ENCODE peak calls at places on chromosomes 6 and 20, in six cellular contexts. One of them, this sample, is unnamed.

GRCh38 chr6:25465931-25466330 is 186.1 kb upstream of the SCGN start:
- DNase-seq in stimulated activated CD8-positive, alpha-beta memory T cell treated with anti-CD3 and anti-CD28 coated beads, Interleukin-12 subunit alpha, Interleukin-12 subunit beta, amount 100 ng/mL, for 4 hours: no peak
- DNase-seq in omental fat pad: no peak
- DNase-seq in SHP77: no peak
- DNase-seq in T-helper 2 cell treated with Interferon-gamma antibody and Interleukin-4, amounts not matched to agents 5 μg/mL and 100 μg/mL, for 36 hours: no peak
- DNase-seq in Daoy: no peak
- DNase-seq in this sample: no peak

GRCh38 chr6:156242206-156242605 is 535.0 kb upstream of the ARID1B start:
- DNase-seq in SHP77: no peak
- DNase-seq in T-helper 2 cell treated with Interferon-gamma antibody and Interleukin-4, amounts not matched to agents 5 μg/mL and 100 μg/mL, for 36 hours: no peak
- DNase-seq in stimulated activated CD8-positive, alpha-beta memory T cell treated with anti-CD3 and anti-CD28 coated beads, Interleukin-12 subunit alpha, Interleukin-12 subunit beta, amount 100 ng/mL, for 4 hours: no peak
- DNase-seq in omental fat pad: no peak
- DNase-seq in Daoy: no peak
- DNase-seq in this sample: no peak

GRCh38 chr6:150881911-150882481 is 16.5 kb downstream of the MTHFD1L start:
- DNase-seq in stimulated activated CD8-positive, alpha-beta memory T cell treated with anti-CD3 and anti-CD28 coated beads, Interleukin-12 subunit alpha, Interleukin-12 subunit beta, amount 100 ng/mL, for 4 hours: no peak
- DNase-seq in omental fat pad: no peak
- DNase-seq in T-helper 2 cell treated with Interferon-gamma antibody and Interleukin-4, amounts not matched to agents 5 μg/mL and 100 μg/mL, for 36 hours: no peak
- DNase-seq in SHP77: no peak
- DNase-seq in Daoy: peak
- DNase-seq in this sample: peak

GRCh38 chr6:12403201-12403826 is 113.2 kb downstream of the EDN1 start:
- DNase-seq in SHP77: no peak
- DNase-seq in stimulated activated CD8-positive, alpha-beta memory T cell treated with anti-CD3 and anti-CD28 coated beads, Interleukin-12 subunit alpha, Interleukin-12 subunit beta, amount 100 ng/mL, for 4 hours: no peak
- DNase-seq in T-helper 2 cell treated with Interferon-gamma antibody and Interleukin-4, amounts not matched to agents 5 μg/mL and 100 μg/mL, for 36 hours: no peak
- DNase-seq in Daoy: peak
- DNase-seq in omental fat pad: no peak
- DNase-seq in this sample: no peak

GRCh38 chr6:7042654-7043545 is 64.9 kb upstream of the RREB1 start:
- DNase-seq in stimulated activated CD8-positive, alpha-beta memory T cell treated with anti-CD3 and anti-CD28 coated beads, Interleukin-12 subunit alpha, Interleukin-12 subunit beta, amount 100 ng/mL, for 4 hours: no peak
- DNase-seq in T-helper 2 cell treated with Interferon-gamma antibody and Interleukin-4, amounts not matched to agents 5 μg/mL and 100 μg/mL, for 36 hours: no peak
- DNase-seq in omental fat pad: no peak
- DNase-seq in Daoy: peak
- DNase-seq in SHP77: peak
- DNase-seq in this sample: peak

GRCh38 chr6:42103218-42103617 is 39.2 kb downstream of the C6orf132 start:
- DNase-seq in stimulated activated CD8-positive, alpha-beta memory T cell treated with anti-CD3 and anti-CD28 coated beads, Interleukin-12 subunit alpha, Interleukin-12 subunit beta, amount 100 ng/mL, for 4 hours: no peak
- DNase-seq in Daoy: no peak
- DNase-seq in SHP77: no peak
- DNase-seq in T-helper 2 cell treated with Interferon-gamma antibody and Interleukin-4, amounts not matched to agents 5 μg/mL and 100 μg/mL, for 36 hours: no peak
- DNase-seq in omental fat pad: no peak
- DNase-seq in this sample: no peak

GRCh38 chr20:31566332-31566657 is 38.8 kb upstream of the ID1 start:
- DNase-seq in SHP77: no peak
- DNase-seq in omental fat pad: no peak
- DNase-seq in stimulated activated CD8-positive, alpha-beta memory T cell treated with anti-CD3 and anti-CD28 coated beads, Interleukin-12 subunit alpha, Interleukin-12 subunit beta, amount 100 ng/mL, for 4 hours: no peak
- DNase-seq in Daoy: no peak
- DNase-seq in T-helper 2 cell treated with Interferon-gamma antibody and Interleukin-4, amounts not matched to agents 5 μg/mL and 100 μg/mL, for 36 hours: no peak
- DNase-seq in this sample: no peak

GRCh38 chr20:46261456-46262253 is 46.6 kb downstream of the CDH22 start:
- DNase-seq in SHP77: no peak
- DNase-seq in stimulated activated CD8-positive, alpha-beta memory T cell treated with anti-CD3 and anti-CD28 coated beads, Interleukin-12 subunit alpha, Interleukin-12 subunit beta, amount 100 ng/mL, for 4 hours: no peak
- DNase-seq in Daoy: no peak
- DNase-seq in T-helper 2 cell treated with Interferon-gamma antibody and Interleukin-4, amounts not matched to agents 5 μg/mL and 100 μg/mL, for 36 hours: no peak
- DNase-seq in omental fat pad: no peak
- DNase-seq in this sample: no peak

GRCh38 chr6:152176219-152176745 is 368.8 kb downstream of the ESR1 start:
- DNase-seq in stimulated activated CD8-positive, alpha-beta memory T cell treated with anti-CD3 and anti-CD28 coated beads, Interleukin-12 subunit alpha, Interleukin-12 subunit beta, amount 100 ng/mL, for 4 hours: no peak
- DNase-seq in omental fat pad: no peak
- DNase-seq in SHP77: no peak
- DNase-seq in Daoy: no peak
- DNase-seq in T-helper 2 cell treated with Interferon-gamma antibody and Interleukin-4, amounts not matched to agents 5 μg/mL and 100 μg/mL, for 36 hours: no peak
- DNase-seq in this sample: no peak